ENCODE peak calls at places on chromosome X, in seven cellular contexts. L, U, G, N, V, H and Q are unnamed samples.

GRCh38 chrX:101415180-101416130 is 7.4 kb downstream of the HNRNPH2 start:
- DNase-seq in L (peak; percentile 77), U (no peak), G (no peak), N (peak; percentile 41), V (no peak), H (peak; percentile 78), Q (no peak)

GRCh38 chrX:18883234-18883960 is 100.5 kb downstream of the PHKA2 start:
- DNase-seq in L (peak; percentile 37), U (peak; percentile 87), G (no peak), N (no peak), V (no peak), H (no peak), Q (no peak)

GRCh38 chrX:22616867-22617266 is 344.2 kb downstream of the CBLL2 start:
- DNase-seq in L (no peak), U (no peak), G (no peak), N (no peak), V (no peak), H (no peak), Q (no peak)

GRCh38 chrX:119067023-119067739 is 5.6 kb upstream of the CT47C1 start:
- DNase-seq in L (peak; percentile 65), U (peak; percentile 35), G (peak; percentile 42), N (peak; percentile 55), V (peak; percentile 72), H (peak; percentile 64), Q (no peak)

GRCh38 chrX:39756086-39756883 is 341.5 kb downstream of the BCOR start:
- DNase-seq in L (no peak), U (no peak), G (no peak), N (no peak), V (no peak), H (peak; percentile 6), Q (no peak)

GRCh38 chrX:6203462-6204215 is 25.0 kb downstream of the NLGN4X start:
- DNase-seq in L (no peak), U (no peak), G (no peak), N (no peak), V (no peak), H (no peak), Q (no peak)

GRCh38 chrX:16839852-16840460 is 30.2 kb downstream of the RBBP7 start:
- DNase-seq in L (peak; percentile 88), U (no peak), G (no peak), N (no peak), V (no peak), H (no peak), Q (no peak)

GRCh38 chrX:150575415-150575814 is 7.0 kb downstream of the MTM1 start:
- DNase-seq in L (peak; percentile 98), U (no peak), G (peak; percentile 50), N (no peak), V (no peak), H (no peak), Q (peak; percentile 80)

GRCh38 chrX:47169726-47170515 is 23.7 kb upstream of the UBA1 start:
- DNase-seq in L (peak; percentile 41), U (no peak), G (no peak), N (no peak), V (peak; percentile 53), H (no peak), Q (no peak)

GRCh38 chrX:133321441-133321840 is 93.8 kb downstream of the GPC4 start:
- DNase-seq in L (no peak), U (no peak), G (no peak), N (no peak), V (no peak), H (no peak), Q (no peak)

GRCh38 chrX:9285342-9285771 is 179.5 kb upstream of the TBL1X start:
- DNase-seq in L (no peak), U (no peak), G (peak; percentile 41), N (no peak), V (no peak), H (peak; percentile 62), Q (no peak)

GRCh38 chrX:30275498-30275897 is 28.6 kb downstream of the MAGEB1 start:
- DNase-seq in L (peak; percentile 49), U (no peak), G (no peak), N (no peak), V (no peak), H (peak; percentile 1), Q (no peak)

GRCh38 chrX:54043696-54044125 is 562 bp downstream of the PHF8 start:
- DNase-seq in L (peak; percentile 43), U (peak; percentile 30), G (peak; percentile 3), N (peak; percentile 36), V (peak; percentile 64), H (no peak), Q (no peak)

GRCh38 chrX:134365923-134366322 is 94.0 kb upstream of the HPRT1 start:
- DNase-seq in L (peak; percentile 22), U (no peak), G (no peak), N (no peak), V (no peak), H (no peak), Q (no peak)

GRCh38 chrX:39859991-39860861 is 237.5 kb downstream of the BCOR start:
- DNase-seq in L (peak; percentile 59), U (no peak), G (peak; percentile 63), N (peak; percentile 49), V (no peak), H (peak; percentile 81), Q (no peak)

GRCh38 chrX:20355187-20355586 is 88.5 kb upstream of the RPS6KA3 start:
- DNase-seq in L (no peak), U (no peak), G (no peak), N (no peak), V (no peak), H (no peak), Q (no peak)

GRCh38 chrX:124347242-124347641 is 879 bp downstream of the SH2D1A start:
- DNase-seq in L (no peak), U (no peak), G (peak; percentile 25), N (no peak), V (no peak), H (no peak), Q (no peak)

GRCh38 chrX:72030431-72030830 is 101.3 kb downstream of the RTL5 start:
- DNase-seq in L (no peak), U (no peak), G (no peak), N (no peak), V (no peak), H (no peak), Q (no peak)

GRCh38 chrX:18640686-18641085 is 31.2 kb downstream of the RS1 start:
- DNase-seq in L (no peak), U (peak; percentile 39), G (no peak), N (peak; percentile 71), V (no peak), H (no peak), Q (no peak)